ENCODE peak calls at places on chromosomes 2 and 18, in six cellular contexts. I is thoracic aorta; P is foreskin keratinocyte; B is GM13976; K is CD4-positive, alpha-beta T cell; Z is HFFc6. V is an unnamed sample.

GRCh38 chr2:235493775-235494715 is at the start of gene AGAP1:
- DNase-seq in K (no peak), Z (peak), P (peak), B (peak), I (peak), V (peak)

GRCh38 chr18:70418551-70419311 is 129.9 kb downstream of the SOCS6 start:
- DNase-seq in Z (no peak), K (no peak), B (peak), I (no peak), P (no peak), V (peak)

GRCh38 chr2:74441111-74441689 is 537 bp downstream of the RTKN start:
- DNase-seq in Z (no peak), K (no peak), I (no peak), P (no peak), B (no peak), V (no peak)

GRCh38 chr2:197217561-197217960 is 93.0 kb downstream of the ANKRD44 start:
- DNase-seq in B (no peak), K (no peak), Z (no peak), I (no peak), P (no peak), V (no peak)

GRCh38 chr2:111116016-111116746 is 4.5 kb upstream of the BCL2L11 start:
- DNase-seq in B (peak), K (no peak), P (no peak), I (no peak), Z (no peak), V (peak)

GRCh38 chr2:105652014-105652796 is 92.5 kb upstream of the NCK2 start:
- DNase-seq in I (no peak), B (no peak), Z (no peak), P (no peak), K (no peak), V (no peak)

GRCh38 chr18:10440874-10441273 is 13.6 kb upstream of the APCDD1 start:
- DNase-seq in I (no peak), Z (no peak), B (no peak), P (no peak), K (no peak), V (no peak)

GRCh38 chr2:70820499-70820898 is at the start of gene CLEC4F:
- DNase-seq in K (no peak), B (no peak), I (no peak), Z (no peak), P (no peak), V (no peak)

GRCh38 chr2:219230201-219230540 is 565 bp downstream of the ANKZF1 start:
- DNase-seq in Z (no peak), B (peak), P (no peak), K (no peak), I (no peak), V (peak)

GRCh38 chr18:54983041-54983686 is 23.9 kb upstream of the CCDC68 start:
- DNase-seq in P (peak), B (peak), I (no peak), K (no peak), Z (peak), V (no peak)

GRCh38 chr2:43139501-43139900 is 86.9 kb downstream of the ZFP36L2 start:
- DNase-seq in I (no peak), P (no peak), B (no peak), Z (no peak), K (no peak), V (no peak)

GRCh38 chr18:58539659-58540380 is 89.1 kb downstream of the ALPK2 start:
- DNase-seq in P (no peak), K (no peak), B (no peak), Z (no peak), I (no peak), V (no peak)

GRCh38 chr2:25386662-25387478 is 45.1 kb upstream of the DNMT3A start:
- DNase-seq in B (no peak), I (no peak), K (no peak), Z (no peak), P (no peak), V (no peak)

GRCh38 chr2:12948231-12948962 is 231.7 kb downstream of the TRIB2 start:
- DNase-seq in B (no peak), I (no peak), Z (peak), P (no peak), K (no peak), V (no peak)

GRCh38 chr2:8500124-8501054 is 181.5 kb upstream of the ID2 start:
- DNase-seq in B (no peak), P (peak), I (no peak), K (no peak), Z (no peak), V (no peak)

GRCh38 chr2:161952722-161953322 is 121.2 kb downstream of the DPP4 start:
- DNase-seq in K (no peak), P (no peak), I (no peak), Z (no peak), B (no peak), V (peak)

GRCh38 chr2:232901711-232902578 is 31.9 kb downstream of the SNORC start:
- DNase-seq in B (no peak), K (no peak), Z (peak), I (no peak), P (peak), V (peak)

GRCh38 chr18:2112435-2113045 is 458.8 kb downstream of the METTL4 start:
- DNase-seq in K (no peak), I (no peak), Z (no peak), B (no peak), P (peak), V (no peak)

GRCh38 chr18:49459404-49460171 is 857 bp downstream of the DYM start:
- DNase-seq in B (peak), K (peak), P (peak), Z (peak), I (no peak), V (peak)

GRCh38 chr2:160405077-160405865 is 88.3 kb downstream of the RBMS1 start:
- DNase-seq in B (no peak), P (no peak), K (no peak), I (no peak), Z (no peak), V (no peak)

GRCh38 chr18:45415614-45416013 is 199.7 kb upstream of the SLC14A2 start:
- DNase-seq in P (no peak), B (no peak), I (no peak), K (no peak), Z (no peak), V (no peak)

GRCh38 chr2:138516030-138516704 is 14.6 kb downstream of the SPOPL start:
- DNase-seq in I (no peak), K (no peak), Z (peak), B (no peak), P (no peak), V (no peak)

GRCh38 chr2:219576505-219577388 is 4.6 kb downstream of the INHA start:
- DNase-seq in Z (no peak), K (no peak), I (no peak), P (peak), B (no peak), V (no peak)

GRCh38 chr2:67055387-67056304 is 341.5 kb upstream of the ETAA1 start:
- DNase-seq in B (no peak), I (no peak), Z (no peak), P (no peak), K (no peak), V (no peak)

GRCh38 chr18:47915229-47915628 is 15.2 kb downstream of the SMAD2 start:
- DNase-seq in Z (no peak), P (peak), K (no peak), I (no peak), B (no peak), V (no peak)

GRCh38 chr2:96594701-96595152 is 43.4 kb downstream of the KANSL3 start:
- DNase-seq in Z (no peak), K (peak), B (no peak), I (no peak), P (no peak), V (peak)

GRCh38 chr2:152165306-152165705 is 10.3 kb downstream of the STAM2 start:
- DNase-seq in I (no peak), P (no peak), K (no peak), B (no peak), Z (no peak), V (no peak)

GRCh38 chr2:39216495-39217191 is 27.1 kb downstream of the CDKL4 start:
- DNase-seq in Z (no peak), I (no peak), P (no peak), K (peak), B (peak), V (peak)

GRCh38 chr2:205680067-205680466 is 2.2 kb upstream of the NRP2 start:
- DNase-seq in Z (peak), I (no peak), P (peak), B (peak), K (peak), V (peak)

GRCh38 chr2:225725726-225726125 is 326.2 kb downstream of the NYAP2 start:
- DNase-seq in I (no peak), Z (no peak), K (no peak), P (no peak), B (no peak), V (no peak)

GRCh38 chr2:173090291-173090877 is 14.7 kb downstream of the MAP3K20 start:
- DNase-seq in K (no peak), Z (no peak), I (no peak), P (peak), B (no peak), V (no peak)

GRCh38 chr2:43306197-43306596 is 79.8 kb upstream of the ZFP36L2 start:
- DNase-seq in B (no peak), P (no peak), K (no peak), Z (no peak), I (no peak), V (no peak)

GRCh38 chr2:18662689-18663088 is 73.3 kb upstream of the NT5C1B start:
- DNase-seq in I (no peak), P (peak), B (no peak), K (no peak), Z (no peak), V (no peak)

GRCh38 chr2:197993830-197994229 is 189.4 kb downstream of the PLCL1 start:
- DNase-seq in B (no peak), I (no peak), Z (peak), K (no peak), P (peak), V (peak)

GRCh38 chr2:98826856-98827255 is 95.9 kb upstream of the MGAT4A start:
- DNase-seq in B (no peak), I (no peak), K (no peak), P (no peak), Z (no peak), V (no peak)

DNA sequence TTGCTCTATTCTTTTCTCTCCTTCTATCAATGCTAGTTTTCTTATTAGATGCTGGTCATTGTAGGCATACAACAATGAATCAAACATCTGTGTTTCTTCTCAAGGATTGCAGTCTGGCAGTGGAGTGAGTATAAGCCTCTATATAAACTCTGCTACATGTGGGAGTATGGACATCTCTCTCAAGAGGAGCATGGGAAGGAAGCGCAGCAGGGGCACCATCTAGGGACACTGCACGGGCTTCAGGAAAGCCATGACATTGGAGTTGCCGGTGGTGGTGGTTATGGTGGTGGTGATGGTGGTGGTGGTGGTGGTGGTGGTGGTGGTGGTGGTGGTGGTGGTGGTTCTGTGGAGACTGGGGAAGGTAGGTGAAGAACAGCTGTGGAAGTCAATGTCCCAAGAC is 462.6 kb downstream of the RNF144A start:
- DNase-seq in K (no peak), P (no peak), B (peak), I (no peak), Z (no peak), V (no peak)
- TF ChIP-seq CTCF in K (no peak), P (peak), B (no peak), I (no peak), Z (no peak), V (no peak)

GRCh38 chr2:336360-336759 is 48.5 kb upstream of the ALKAL2 start:
- DNase-seq in K (no peak), B (no peak), Z (no peak), P (no peak), I (no peak), V (no peak)

GRCh38 chr2:328761-329160 is 40.9 kb upstream of the ALKAL2 start:
- DNase-seq in K (no peak), B (no peak), Z (no peak), I (no peak), P (peak), V (no peak)

DNA sequence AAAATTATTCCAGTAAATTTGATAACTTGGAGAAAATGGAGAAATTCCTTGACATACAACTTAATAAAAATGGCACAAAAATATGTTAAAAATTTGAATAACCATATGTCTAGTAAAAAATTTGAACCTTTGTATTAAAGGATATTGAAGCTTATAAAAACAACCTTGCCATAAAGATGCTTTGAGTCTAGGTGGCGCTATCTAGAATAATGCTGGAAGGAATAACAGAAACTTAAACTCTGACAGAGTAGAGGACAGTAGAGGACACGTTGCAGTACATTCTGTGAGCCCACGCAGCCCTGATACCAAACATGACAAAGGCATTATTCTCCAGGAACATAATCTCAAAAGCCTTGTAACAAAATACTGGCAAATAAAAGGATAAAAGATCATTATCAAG is 44.7 kb upstream of the ALKAL2 start:
- DNase-seq in I (no peak), B (no peak), P (no peak), K (no peak), Z (no peak), V (no peak)
- TF ChIP-seq CTCF in I (no peak), B (no peak), P (peak), K (no peak), Z (peak), V (peak)

DNA sequence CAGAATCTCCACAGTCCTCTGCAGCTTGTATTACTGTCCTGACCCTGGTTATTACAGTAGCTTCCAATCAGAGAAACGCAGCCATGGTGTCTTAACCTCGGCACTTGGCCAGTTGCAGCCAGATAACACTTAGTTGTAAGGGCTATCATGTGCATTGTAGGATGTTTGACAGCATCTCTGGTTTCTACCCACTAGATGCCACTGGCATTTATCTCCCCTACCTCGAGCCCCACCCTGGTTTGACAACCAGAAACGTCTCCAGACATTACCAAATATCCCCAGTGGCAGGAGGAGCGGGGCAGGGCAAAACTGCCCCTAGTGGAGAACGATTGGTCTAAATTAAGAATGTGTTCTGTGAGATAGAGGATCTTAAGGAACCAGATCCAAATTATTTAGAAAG is 13.1 kb downstream of the DSG2 start:
- DNase-seq in I (no peak), P (no peak), B (no peak), K (no peak), Z (no peak), V (no peak)
- TF ChIP-seq CTCF in I (no peak), P (peak), B (no peak), K (no peak), Z (no peak), V (no peak)

GRCh38 chr18:13103366-13103765 is 112.2 kb downstream of the CEP192 start:
- DNase-seq in K (no peak), B (no peak), P (no peak), I (no peak), Z (no peak), V (no peak)
- TF ChIP-seq CTCF in K (peak), B (no peak), P (peak), I (no peak), Z (peak), V (peak)

GRCh38 chr2:49490710-49491109 is 336.4 kb upstream of the FSHR start:
- DNase-seq in B (peak), I (no peak), K (no peak), Z (no peak), P (peak), V (peak)
- TF ChIP-seq CTCF in B (peak), I (no peak), K (no peak), Z (peak), P (peak), V (peak)

V was measured in activated CD8-positive, alpha-beta T cell treated with anti-CD3 and anti-CD28 coated beads for 36 hours.